ENCODE peak calls at places on chromosomes 1 and 21, in six cellular contexts. X is AG10803, E is astrocyte of the spinal cord, P is body of pancreas, M is stomach, Y is kidney epithelial cell. V is an unnamed sample.

GRCh38 chr21:42475526-42476492 is 20.2 kb downstream of the RSPH1 start:
- DNase-seq in P (no peak), X (no peak), M (peak), Y (no peak), E (no peak), V (no peak)

GRCh38 chr21:44464351-44464750 is 9.0 kb downstream of the LRRC3 start:
- DNase-seq in M (no peak), E (no peak), X (no peak), P (no peak), Y (no peak), V (no peak)

GRCh38 chr1:203477748-203478147 is 2.1 kb downstream of the PRELP start:
- DNase-seq in X (no peak), E (no peak), M (no peak), P (no peak), Y (no peak), V (no peak)

GRCh38 chr1:77832889-77833288 is 53.4 kb downstream of the MIGA1 start:
- DNase-seq in P (no peak), M (no peak), X (peak), Y (peak), E (peak), V (peak)

GRCh38 chr1:163737261-163737660 is 415.5 kb downstream of the NUF2 start:
- DNase-seq in Y (no peak), M (no peak), P (no peak), X (no peak), E (no peak), V (no peak)

GRCh38 chr1:145879775-145880174 is 5.9 kb downstream of the ANKRD35 start:
- DNase-seq in M (no peak), X (no peak), E (no peak), Y (no peak), P (no peak), V (no peak)

GRCh38 chr1:20371883-20372282 is 81.2 kb downstream of the VWA5B1 start:
- DNase-seq in E (no peak), P (no peak), X (no peak), M (no peak), Y (no peak), V (no peak)

GRCh38 chr1:186681806-186682205 is 1.6 kb upstream of the PTGS2 start:
- DNase-seq in M (no peak), X (peak), Y (no peak), P (no peak), E (no peak), V (no peak)

GRCh38 chr1:42144336-42145189 is 8.6 kb upstream of the GUCA2B start:
- DNase-seq in E (no peak), P (no peak), Y (no peak), X (no peak), M (peak), V (no peak)

GRCh38 chr1:245277276-245277675 is 122.5 kb downstream of the KIF26B start:
- DNase-seq in P (peak), X (no peak), E (no peak), M (peak), Y (no peak), V (no peak)
- TF ChIP-seq CTCF in P (peak), X (no peak), E (no peak), M (no peak), Y (peak), V (peak)

DNA sequence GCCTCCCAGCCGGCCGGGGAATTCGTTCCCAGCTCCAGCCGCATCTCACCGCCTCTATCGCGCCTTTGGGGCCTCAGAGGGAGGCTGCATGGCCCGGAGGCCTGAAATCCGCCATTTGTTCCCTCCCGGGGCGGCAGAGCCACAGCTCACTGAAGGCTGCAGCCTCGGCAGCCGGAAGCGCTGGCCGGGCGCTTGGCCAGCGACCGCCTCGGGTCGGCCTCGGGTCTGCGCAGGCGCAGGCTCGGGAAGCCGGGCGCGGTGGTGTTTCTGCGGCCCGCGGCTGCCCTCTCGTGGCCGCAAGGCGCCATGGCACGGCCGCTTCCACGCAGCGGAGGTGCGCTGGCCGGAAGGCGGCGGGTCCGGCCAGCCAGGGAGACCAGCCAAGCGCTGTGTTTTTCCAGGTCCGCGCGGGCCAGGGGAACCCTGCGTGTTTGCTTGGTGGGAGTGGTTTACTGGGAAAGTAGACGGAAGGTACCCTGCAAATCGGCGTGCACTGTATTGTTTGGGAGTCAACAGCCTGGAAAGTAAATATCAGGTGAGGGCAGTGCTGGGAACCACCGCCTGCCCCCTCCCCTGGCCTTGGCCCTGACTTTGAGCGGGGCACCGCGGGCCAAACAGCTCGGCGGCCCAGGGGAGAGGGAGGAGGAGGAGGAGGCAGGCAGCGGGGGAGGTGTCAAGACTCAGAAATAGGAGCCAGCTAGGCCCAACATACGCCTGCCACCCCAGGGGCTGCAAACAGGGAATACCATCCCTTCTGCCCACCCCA is 52.7 kb upstream of the CD34 start:
- DNase-seq in X (peak), M (peak), E (peak), Y (peak), P (peak), V (peak)
- TF ChIP-seq CTCF in X (peak), M (peak), E (peak), Y (peak), P (peak), V (peak)

GRCh38 chr1:50271337-50271736 is 151.9 kb downstream of the DMRTA2 start:
- DNase-seq in M (no peak), E (no peak), Y (no peak), P (no peak), X (no peak), V (no peak)
- TF ChIP-seq CTCF in M (no peak), E (no peak), Y (no peak), P (no peak), X (no peak), V (no peak)

GRCh38 chr1:155000725-155001437 is 1.7 kb upstream of the ZBTB7B start:
- DNase-seq in P (peak), E (peak), X (peak), Y (no peak), M (peak), V (peak)
- TF ChIP-seq CTCF in P (peak), E (no peak), X (no peak), Y (peak), M (no peak), V (no peak)

DNA sequence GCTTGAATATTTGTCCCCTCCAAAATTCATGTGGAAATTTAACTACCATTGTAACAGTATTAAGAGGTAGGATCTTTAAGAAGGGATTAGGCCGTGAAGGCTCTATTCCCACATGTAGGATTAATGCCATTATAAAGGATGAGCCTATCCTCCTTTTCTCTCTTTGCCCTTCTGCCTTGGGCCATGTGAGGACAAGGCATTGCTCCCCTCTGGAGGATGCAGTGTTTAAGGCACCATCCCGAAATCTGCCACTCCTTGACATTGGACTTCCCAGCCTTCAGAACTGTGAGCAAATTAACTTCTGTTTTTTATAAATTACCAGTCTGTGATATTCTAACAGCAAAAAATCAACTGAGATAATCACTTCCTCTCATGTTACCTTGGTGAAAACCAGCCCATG is 124.4 kb downstream of the TOMM20 start:
- DNase-seq in X (no peak), P (no peak), Y (no peak), M (no peak), E (no peak), V (no peak)
- TF ChIP-seq CTCF in X (no peak), P (no peak), Y (no peak), M (no peak), E (no peak), V (no peak)

GRCh38 chr1:114757455-114758250 is at the start of gene CSDE1:
- DNase-seq in M (peak), P (peak), E (peak), Y (peak), X (peak), V (peak)
- TF ChIP-seq CTCF in M (no peak), P (peak), E (peak), Y (peak), X (peak), V (peak)

GRCh38 chr1:158248771-158249170 is 5.5 kb upstream of the CD1A start:
- DNase-seq in M (no peak), P (peak), E (no peak), Y (no peak), X (no peak), V (no peak)

GRCh38 chr1:158251160-158251559 is 3.1 kb upstream of the CD1A start:
- DNase-seq in P (no peak), Y (no peak), X (no peak), E (no peak), M (no peak), V (no peak)

GRCh38 chr1:158248122-158248521 is 6.1 kb upstream of the CD1A start:
- DNase-seq in X (no peak), E (no peak), P (peak), Y (no peak), M (no peak), V (no peak)

GRCh38 chr1:158249646-158250045 is 4.6 kb upstream of the CD1A start:
- DNase-seq in Y (no peak), E (no peak), M (no peak), X (no peak), P (no peak), V (no peak)

DNA sequence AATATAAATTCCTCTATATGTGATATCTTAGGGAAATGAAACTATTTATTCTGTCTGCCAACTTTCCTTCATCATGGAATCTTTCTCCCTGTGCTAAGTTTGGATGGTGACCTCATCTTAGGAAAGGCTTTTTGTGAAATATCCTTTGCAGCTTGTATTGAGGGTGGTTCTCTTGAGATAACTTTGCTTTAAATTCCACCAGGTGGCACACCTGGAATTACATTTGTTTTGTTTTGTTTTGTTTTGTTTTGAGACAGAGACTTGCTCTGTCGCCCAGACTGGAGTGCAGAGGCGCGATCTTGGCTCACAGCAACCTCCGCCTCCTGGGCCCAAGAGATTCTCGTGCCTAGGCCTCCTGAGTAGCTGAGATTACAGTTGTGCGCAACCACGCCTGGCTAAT is 7.6 kb upstream of the CD1A start:
- DNase-seq in M (no peak), P (no peak), Y (no peak), X (no peak), E (no peak), V (no peak)
- TF ChIP-seq CTCF in M (no peak), P (no peak), Y (peak), X (no peak), E (no peak), V (no peak)

DNA sequence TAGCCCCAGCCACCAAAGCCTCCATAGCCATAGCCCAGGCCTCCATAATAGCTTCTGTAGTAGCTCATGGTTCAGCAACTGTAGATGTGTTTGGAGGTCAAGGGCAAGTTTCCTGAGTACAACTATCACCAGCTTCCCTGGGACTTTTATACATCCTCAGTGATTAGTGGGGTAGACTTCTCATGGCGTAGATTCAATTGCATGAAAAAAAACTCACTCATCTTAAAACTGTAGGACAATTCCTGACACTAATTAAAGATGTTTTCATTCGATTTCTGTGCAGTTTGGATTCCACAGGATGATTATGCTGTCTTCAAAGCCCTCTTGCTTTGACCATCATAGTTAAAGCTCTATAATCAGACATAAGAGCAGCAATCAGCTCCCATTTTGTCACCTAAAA is at the start of gene KRTAP19-8:
- DNase-seq in M (no peak), X (no peak), P (no peak), Y (no peak), E (no peak), V (no peak)
- TF ChIP-seq CTCF in M (no peak), X (no peak), P (no peak), Y (no peak), E (no peak), V (no peak)